ENCODE peak calls at places on chromosomes 3 and 15, in five cellular contexts. I is NCI-H1105, M is bronchial epithelial cell, C is SW480, K is A549. P is an unnamed sample.

GRCh38 chr3:194865081-194865480 is 179.4 kb downstream of the FAM43A start:
- DNase-seq in C (no peak), K (no peak), I (no peak), M (no peak), P (no peak)

GRCh38 chr3:51703026-51703775 is 3.7 kb upstream of the GRM2 start:
- DNase-seq in K (no peak), C (no peak), M (no peak), I (peak), P (no peak)

GRCh38 chr3:70974752-70975151 is 608.8 kb downstream of the FOXP1 start:
- DNase-seq in I (no peak), C (no peak), M (no peak), K (no peak), P (no peak)

GRCh38 chr3:16455001-16455400 is 58.5 kb downstream of the RFTN1 start:
- DNase-seq in I (no peak), K (no peak), C (no peak), M (no peak), P (no peak)

GRCh38 chr3:56763233-56763632 is 38.5 kb downstream of the ARHGEF3 start:
- DNase-seq in C (no peak), I (no peak), K (no peak), M (no peak), P (no peak)

GRCh38 chr3:31170932-31171670 is 276.6 kb upstream of the GADL1 start:
- DNase-seq in M (peak), K (peak), C (no peak), I (no peak), P (peak)

GRCh38 chr3:151501171-151501790 is 40.4 kb upstream of the IGSF10 start:
- DNase-seq in M (no peak), C (no peak), K (no peak), I (no peak), P (no peak)

GRCh38 chr3:72150634-72151412 is 365.9 kb upstream of the PROK2 start:
- DNase-seq in K (peak), C (peak), M (no peak), I (no peak), P (no peak)

GRCh38 chr3:59641169-59641914 is 591.5 kb upstream of the CFAP20DC start:
- DNase-seq in K (no peak), C (no peak), M (no peak), I (no peak), P (no peak)

GRCh38 chr3:60053518-60054265 is 1003.9 kb upstream of the CFAP20DC start:
- DNase-seq in I (no peak), K (no peak), M (peak), C (no peak), P (no peak)

GRCh38 chr15:28081594-28081993 is 17.5 kb downstream of the OCA2 start:
- DNase-seq in M (no peak), C (no peak), K (no peak), I (no peak), P (no peak)

GRCh38 chr3:81452406-81452805 is 309.0 kb downstream of the GBE1 start:
- DNase-seq in I (no peak), M (no peak), K (no peak), C (no peak), P (no peak)

GRCh38 chr15:74443100-74443909 is 9.5 kb upstream of the SEMA7A start:
- DNase-seq in C (no peak), I (no peak), K (no peak), M (no peak), P (no peak)

GRCh38 chr3:14641346-14641745 is 10.2 kb upstream of the CCDC174 start:
- DNase-seq in M (no peak), K (no peak), I (no peak), C (no peak), P (no peak)

GRCh38 chr3:50267280-50267913 is 1.6 kb upstream of the SEMA3B start:
- DNase-seq in C (no peak), I (no peak), M (no peak), K (no peak), P (no peak)

GRCh38 chr3:53579636-53580035 is 85.2 kb downstream of the CACNA1D start:
- DNase-seq in C (no peak), M (no peak), I (no peak), K (no peak), P (no peak)

GRCh38 chr3:66822059-66823009 is 175.8 kb upstream of the KBTBD8 start:
- DNase-seq in K (peak), I (peak), C (peak), M (peak), P (peak)

GRCh38 chr3:33124638-33125037 is 10.8 kb downstream of the CRTAP start:
- DNase-seq in C (no peak), K (no peak), M (peak), I (no peak), P (no peak)

GRCh38 chr3:141303481-141304223 is 64.7 kb upstream of the ZBTB38 start:
- DNase-seq in K (peak), C (peak), I (peak), M (peak), P (peak)

GRCh38 chr3:44455318-44455717 is 22.2 kb downstream of the ZNF445 start:
- DNase-seq in M (no peak), I (no peak), C (no peak), K (no peak), P (no peak)

GRCh38 chr3:130688015-130688414 is 58.6 kb downstream of the PIK3R4 start:
- DNase-seq in I (no peak), K (no peak), M (no peak), C (no peak), P (no peak)

P was measured in SK-MEL-5.